ENCODE peak calls at places on chromosomes 3 and 15, in four cellular contexts. A is K562, D is HepG2, O is GM12878. J is an unnamed sample.

GRCh38 chr15:101037090-101037830 is 118.1 kb downstream of the LRRK1 start:
- DNase-seq in A (no peak), D (no peak), O (no peak), J (no peak)

GRCh38 chr3:143928541-143929255 is 42.9 kb upstream of the DIPK2A start:
- DNase-seq in A (no peak), D (no peak), O (no peak), J (no peak)

GRCh38 chr3:105653868-105654267 is 214.9 kb downstream of the CBLB start:
- DNase-seq in A (no peak), D (no peak), O (no peak), J (no peak)

GRCh38 chr15:69573815-69574472 is 121.3 kb downstream of the RPLP1 start:
- DNase-seq in A (no peak), D (no peak), O (no peak), J (no peak)

GRCh38 chr3:182413061-182413460 is 380.2 kb upstream of the ATP11B start:
- DNase-seq in A (no peak), D (no peak), O (no peak), J (no peak)

GRCh38 chr15:44435893-44436667 is 8.7 kb downstream of the CTDSPL2 start:
- DNase-seq in A (no peak), D (no peak), O (no peak), J (no peak)

GRCh38 chr15:35127717-35128116 is 42.6 kb upstream of the NANOGP8 start:
- DNase-seq in A (no peak), D (no peak), O (no peak), J (no peak)

GRCh38 chr3:123169492-123169929 is 32.2 kb upstream of the SEC22A start:
- DNase-seq in A (no peak), D (no peak), O (no peak), J (no peak)

GRCh38 chr3:151792411-151792810 is 21.5 kb upstream of the AADAC start:
- DNase-seq in A (peak), D (no peak), O (no peak), J (no peak)

GRCh38 chr3:125440970-125441369 is 65.8 kb upstream of the ZNF148 start:
- DNase-seq in A (no peak), D (no peak), O (no peak), J (no peak)

GRCh38 chr3:16106050-16106449 is 68.4 kb upstream of the GALNT15 start:
- DNase-seq in A (no peak), D (no peak), O (no peak), J (no peak)

GRCh38 chr15:22955544-22956085 is 24.6 kb downstream of the CYFIP1 start:
- DNase-seq in A (no peak), D (no peak), O (no peak), J (no peak)

DNA sequence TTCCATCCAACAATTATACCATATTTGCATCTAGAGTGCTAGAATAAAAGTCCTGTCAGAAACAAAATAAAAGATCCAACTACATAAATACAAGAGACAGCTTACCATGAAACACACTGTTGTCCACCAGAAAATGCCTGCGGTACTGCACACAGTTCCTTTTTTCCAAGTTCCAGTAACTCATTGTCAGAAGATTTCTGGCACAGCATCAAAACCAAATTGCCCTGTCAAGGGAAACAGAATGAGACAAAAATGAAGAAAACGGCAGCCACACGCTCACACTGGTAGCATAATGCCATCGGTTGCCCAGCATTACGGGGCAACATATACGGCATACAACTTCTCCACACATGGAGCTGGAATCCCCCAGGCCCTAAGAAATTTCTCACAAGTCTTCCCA is 40.8 kb downstream of the PLCH1 start:
- DNase-seq in A (no peak), D (no peak), O (no peak), J (no peak)
- TF ChIP-seq ZBTB33 in A (no peak), D (no peak), O (no peak), J (no peak)

DNA sequence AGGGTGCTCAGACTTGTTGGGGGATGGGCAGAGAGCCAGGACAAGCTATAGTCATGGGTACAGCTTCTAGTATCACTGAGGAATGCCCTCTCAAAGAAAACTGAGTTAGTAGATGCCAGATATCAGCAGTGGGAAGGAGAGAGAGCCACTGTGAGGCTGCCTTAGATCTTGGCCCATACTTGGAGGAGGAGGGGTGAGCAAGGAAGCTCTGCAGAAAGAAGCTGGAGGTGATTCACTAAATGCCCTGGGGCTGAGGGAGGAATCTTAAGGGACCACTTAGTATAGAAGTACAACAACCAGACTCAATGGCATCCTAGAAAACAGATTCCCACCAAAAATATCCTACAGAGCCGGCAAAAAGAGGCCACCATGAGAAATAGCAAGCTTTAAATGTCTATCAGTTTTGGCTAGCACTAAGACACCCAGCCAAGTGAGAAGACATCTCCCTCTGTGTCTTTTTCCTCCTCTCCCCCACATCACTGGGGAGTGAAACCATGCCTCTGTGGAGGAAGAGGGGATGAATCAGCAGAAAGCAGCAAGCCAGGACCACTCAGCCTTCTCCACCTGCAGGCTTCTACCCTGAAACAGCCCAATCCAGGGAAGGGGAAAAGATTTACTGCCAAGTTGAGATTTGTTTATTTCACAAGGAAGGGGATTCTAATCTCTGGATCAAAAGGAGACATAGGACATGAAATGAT is 282.5 kb upstream of the STT3B start:
- DNase-seq in A (no peak), D (no peak), O (no peak), J (no peak)
- TF ChIP-seq EZH2 in A (no peak), D (no peak), O (no peak), J (no peak)

GRCh38 chr15:29275855-29276254 is 6.2 kb upstream of the NSMCE3 start:
- DNase-seq in A (no peak), D (no peak), O (no peak), J (no peak)

GRCh38 chr15:29283371-29283770 is 13.7 kb upstream of the NSMCE3 start:
- DNase-seq in A (no peak), D (no peak), O (no peak), J (no peak)

GRCh38 chr15:29276366-29276765 is 6.7 kb upstream of the NSMCE3 start:
- DNase-seq in A (no peak), D (no peak), O (no peak), J (no peak)

GRCh38 chr15:29278436-29279099 is 8.9 kb upstream of the NSMCE3 start:
- DNase-seq in A (no peak), D (no peak), O (no peak), J (peak)
- TF ChIP-seq ZNF274 in A (no peak), D (no peak), O (no peak), J (no peak)

DNA sequence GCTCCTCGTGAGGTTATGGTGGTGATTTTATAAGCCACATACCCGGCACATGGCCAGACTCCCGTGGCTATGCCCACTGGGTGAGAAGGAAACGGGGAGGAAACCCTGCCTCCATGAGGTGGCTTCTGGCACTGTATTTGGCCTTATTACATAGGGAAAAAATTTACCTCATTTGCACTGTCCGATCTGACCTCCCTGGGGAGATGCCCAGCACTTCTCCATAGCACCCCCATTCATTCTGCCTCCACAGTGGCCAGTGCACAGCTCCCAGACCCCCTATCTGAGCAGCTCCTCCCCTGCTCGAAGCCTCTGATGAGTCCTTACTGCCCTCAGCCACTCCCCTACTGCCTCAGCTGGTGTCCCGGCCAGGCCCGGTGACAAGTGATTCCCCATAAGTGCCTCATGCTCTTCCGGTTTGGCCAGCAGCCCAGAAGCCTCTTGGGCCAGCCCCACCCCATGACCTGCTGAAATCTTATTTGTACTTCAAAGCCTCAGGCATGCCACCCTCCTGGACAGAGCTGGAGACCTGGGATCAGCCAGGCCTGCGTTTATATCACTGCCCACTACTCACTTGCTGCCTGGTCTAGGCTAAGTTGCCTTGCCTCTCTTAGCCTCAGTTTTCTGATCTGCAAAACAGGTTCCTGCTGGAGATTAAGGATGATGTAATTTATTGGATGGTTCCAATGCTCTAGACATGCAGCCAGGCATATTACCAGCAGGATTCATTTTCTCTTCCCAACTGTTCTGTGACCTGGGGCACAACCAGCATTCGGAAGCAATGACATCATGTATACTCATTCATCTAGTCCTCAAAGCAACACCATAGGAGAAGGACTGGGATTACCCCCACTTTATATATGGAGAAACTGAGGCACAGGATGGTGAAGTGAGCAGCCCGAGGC is 30.6 kb upstream of the SLC6A6 start:
- DNase-seq in A (peak), D (peak), O (no peak), J (peak)
- TF ChIP-seq ZBTB33 in A (no peak), D (no peak), O (no peak), J (no peak)

DNA sequence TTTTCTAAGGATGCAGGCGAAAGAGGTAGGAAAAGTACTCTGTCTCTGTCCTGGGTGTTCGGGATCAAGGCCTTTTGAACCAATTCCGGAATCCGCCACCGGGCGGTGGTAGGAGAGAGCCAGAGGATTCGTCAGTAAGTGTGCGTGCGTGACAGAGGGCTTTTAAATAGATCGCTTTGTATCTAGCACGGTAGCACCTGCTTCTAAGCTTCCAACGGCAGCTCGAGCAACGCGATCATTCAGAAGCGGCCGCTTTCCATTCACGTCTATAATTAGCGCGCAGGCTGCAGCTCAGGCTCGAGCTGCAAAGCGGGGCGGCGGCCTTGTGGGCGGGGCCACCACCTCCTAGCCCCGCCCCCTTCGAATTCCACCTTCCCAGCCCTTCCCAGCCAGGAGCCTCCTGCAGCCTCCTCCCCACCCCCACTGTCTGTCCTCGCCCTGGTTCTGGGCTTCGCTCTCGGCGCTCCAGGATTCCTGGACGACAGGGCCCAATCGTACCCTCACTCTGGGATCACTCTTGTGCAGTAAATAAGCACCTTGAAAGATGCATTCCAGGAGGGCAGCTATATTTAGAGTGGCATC is 224.3 kb upstream of the TPRG1 start:
- DNase-seq in A (peak), D (no peak), O (no peak), J (peak)
- TF ChIP-seq EZH2 in A (no peak), D (no peak), O (no peak), J (no peak)